ENCODE peak calls at places on chromosomes 1 and 21, in four cellular contexts. X is GM12878, K is K562, E is H1. U is an unnamed sample.

GRCh38 chr21:15692711-15693110 is 37.1 kb upstream of the USP25 start:
- DNase-seq in X (no peak), K (no peak), E (no peak), U (no peak)

GRCh38 chr1:37879865-37880264 is 20.5 kb upstream of the MTF1 start:
- DNase-seq in X (no peak), K (no peak), E (no peak), U (no peak)

GRCh38 chr1:171055966-171056643 is 34.6 kb upstream of the FMO3 start:
- DNase-seq in X (no peak), K (no peak), E (no peak), U (no peak)

GRCh38 chr1:151147132-151147503 is 687 bp upstream of the SEMA6C start:
- DNase-seq in X (no peak), K (no peak), E (no peak), U (no peak)

GRCh38 chr1:121594096-121594495 is 409.3 kb downstream of the SRGAP2C start:
- DNase-seq in X (no peak), K (no peak), E (no peak), U (no peak)

GRCh38 chr1:42046772-42047552 is 106.2 kb upstream of the GUCA2B start:
- DNase-seq in X (no peak), K (no peak), E (no peak), U (peak; percentile 30)

GRCh38 chr1:224489585-224490365 is 55.2 kb upstream of the WDR26 start:
- DNase-seq in X (no peak), K (no peak), E (no peak), U (no peak)

GRCh38 chr1:34978926-34979325 is 6.2 kb downstream of the TMEM35B start:
- DNase-seq in X (no peak), K (no peak), E (no peak), U (no peak)

GRCh38 chr1:200437088-200437487 is 27.3 kb upstream of the ZNF281 start:
- DNase-seq in X (no peak), K (no peak), E (no peak), U (no peak)

DNA sequence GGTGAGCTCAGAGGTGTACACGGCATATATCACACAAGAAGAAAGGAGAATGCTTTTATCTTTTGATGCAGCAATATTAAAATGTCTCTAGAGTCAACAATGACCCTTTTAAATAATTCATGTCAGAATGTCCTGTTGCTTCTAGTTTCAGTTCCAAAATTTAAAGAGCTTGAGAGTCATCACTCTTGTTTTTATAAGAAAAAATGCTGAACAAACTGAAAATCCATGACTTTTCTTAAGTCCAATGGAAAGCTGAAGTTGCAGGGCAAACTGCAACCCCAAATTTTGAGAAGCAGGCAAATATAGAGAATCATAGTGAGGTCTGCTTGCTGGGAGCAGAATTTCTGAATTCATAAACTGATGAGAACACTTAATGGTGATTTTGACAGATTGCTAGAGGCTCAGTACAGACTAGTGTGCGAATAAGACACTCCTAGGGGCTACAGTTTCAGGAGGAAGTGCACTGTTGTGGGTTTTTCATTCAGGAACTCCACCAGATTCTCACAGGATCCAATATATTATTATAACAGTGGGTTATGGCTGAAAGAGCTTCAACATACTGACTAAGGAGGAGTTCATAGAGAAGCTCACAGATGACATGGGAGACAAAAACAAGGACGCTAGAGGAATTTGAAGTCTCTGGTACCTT is 135.1 kb downstream of the CLIC6 start:
- DNase-seq in X (no peak), K (no peak), E (no peak), U (no peak)
- TF ChIP-seq GABPA in X (no peak), K (no peak), E (no peak), U (no peak)

GRCh38 chr1:228045405-228045804 is 37.1 kb upstream of the ARF1 start:
- DNase-seq in X (no peak), K (no peak), E (no peak), U (no peak)

GRCh38 chr1:228044961-228045360 is 37.5 kb upstream of the ARF1 start:
- DNase-seq in X (no peak), K (no peak), E (no peak), U (no peak)

GRCh38 chr1:228047183-228047466 is 35.4 kb upstream of the ARF1 start:
- DNase-seq in X (no peak), K (no peak), E (no peak), U (no peak)

GRCh38 chr1:228046421-228047182 is 35.9 kb upstream of the ARF1 start:
- DNase-seq in X (no peak), K (no peak), E (no peak), U (no peak)

GRCh38 chr1:228045871-228046270 is 36.6 kb upstream of the ARF1 start:
- DNase-seq in X (no peak), K (no peak), E (no peak), U (no peak)
- H3K4me2 ChIP-seq in X (no peak overlapping the region), K (no peak overlapping the region), E (no peak overlapping the region), U (no peak overlapping the region)

DNA sequence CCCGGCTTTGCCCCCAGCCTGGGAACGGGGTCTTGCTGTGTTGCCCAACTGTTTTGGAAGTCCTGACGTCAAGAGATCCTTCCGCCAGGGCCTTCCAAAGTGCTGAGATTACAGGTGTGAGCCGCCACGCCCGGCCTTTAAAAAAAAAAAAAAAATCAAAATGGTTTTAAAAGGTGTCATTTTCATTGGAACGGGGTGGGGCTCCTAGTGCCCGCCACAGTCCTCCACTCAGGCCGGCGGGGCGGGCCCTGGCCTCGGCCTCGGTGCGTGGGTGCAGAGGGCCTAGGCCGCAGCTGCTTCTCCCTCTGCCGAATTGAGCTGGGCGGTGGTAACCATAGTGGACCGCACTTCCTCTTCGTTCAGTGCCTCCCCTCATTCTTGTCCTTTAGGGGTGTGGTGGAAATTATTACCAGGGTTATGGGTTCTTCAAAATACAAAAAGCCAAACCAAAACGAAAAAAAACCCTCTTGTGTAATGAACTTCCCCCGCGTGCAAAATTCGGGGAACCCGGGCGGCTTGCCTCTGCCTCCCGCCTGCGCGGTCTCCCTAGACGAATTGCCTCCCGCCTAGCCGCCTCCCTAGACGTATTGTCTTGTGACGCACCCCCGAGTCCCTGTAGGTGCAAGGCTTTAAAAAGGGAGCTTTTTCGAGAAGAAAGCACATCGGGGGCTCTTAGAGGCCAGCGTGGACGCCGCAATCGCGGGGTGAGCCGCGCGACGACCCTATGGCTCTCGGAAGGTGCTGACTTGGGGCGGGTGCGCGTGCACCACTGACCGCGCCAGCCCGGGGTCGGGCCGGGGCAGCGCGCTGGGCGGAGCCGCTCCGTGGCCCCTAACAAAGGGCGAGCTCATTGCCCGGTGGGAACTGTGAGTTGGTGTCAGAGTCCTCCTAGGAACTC is 10.5 kb upstream of the SPEN start:
- DNase-seq in X (no peak), K (no peak), E (no peak), U (no peak)
- TF ChIP-seq NRF1 in X (no peak), K (no peak), E (no peak), U (no peak)

DNA sequence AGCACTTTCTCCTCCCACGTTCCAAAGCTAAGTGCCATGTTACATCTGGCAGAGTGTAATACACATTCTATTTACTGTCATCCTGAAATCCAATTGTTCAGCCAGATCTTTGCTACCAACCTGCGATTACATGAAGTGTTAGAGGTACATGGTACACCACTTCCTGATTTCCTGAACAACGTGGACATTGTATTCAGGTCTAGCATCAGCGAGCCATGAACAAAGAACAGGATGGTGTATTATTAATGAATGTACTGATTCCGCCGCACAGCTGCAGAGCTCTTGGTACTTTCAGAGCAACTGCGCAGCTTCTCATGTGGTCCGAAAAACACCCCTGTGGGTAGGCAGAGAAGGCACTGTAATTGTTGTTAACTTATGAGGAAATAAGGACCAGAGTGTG is 511.3 kb downstream of the AJAP1 start:
- DNase-seq in X (no peak), K (no peak), E (no peak), U (no peak)
- TF ChIP-seq GABPA in X (no peak), K (no peak), E (no peak), U (no peak)

U was measured in SK-N-SH.